ENCODE peak calls at places on chromosomes 5 and 9, in eight cellular contexts. X is head of caudate nucleus; F is AG08395; H is IMR-90; P is stimulated activated CD4-positive, alpha-beta T cell treated with anti-CD3 and anti-CD28 coated beads, TNF-alpha, amount 100 ng/mL, for 24 hours; S is SK-N-SH; Q is activated CD4-positive, alpha-beta T cell treated with anti-CD3 and anti-CD28 coated beads, Interleukin-2, amount 50 U/mL, for 4 hours; J is GM12891. Y is an unnamed sample.

GRCh38 chr5:62969409-62970120 is 390.9 kb downstream of the LRRC70 start:
- DNase-seq in F (no peak), Q (no peak), H (no peak), J (no peak), S (no peak), P (no peak), X (no peak), Y (no peak)

GRCh38 chr9:81557957-81558791 is 131.2 kb downstream of the TLE1 start:
- DNase-seq in Q (no peak), H (peak), P (no peak), F (peak), S (no peak), X (no peak), J (no peak), Y (no peak)

GRCh38 chr5:115625579-115626443 is at the start of gene TMED7:
- DNase-seq in P (peak), X (peak), S (peak), H (peak), J (peak), F (peak), Q (peak), Y (peak)

GRCh38 chr5:172973127-172973916 is 10.2 kb upstream of the ATP6V0E1 start:
- DNase-seq in F (no peak), P (no peak), X (no peak), S (no peak), J (no peak), H (peak), Q (no peak), Y (no peak)

GRCh38 chr5:108212775-108213346 is 169.0 kb downstream of the FBXL17 start:
- DNase-seq in J (no peak), H (peak), P (no peak), S (no peak), F (no peak), Q (no peak), X (no peak), Y (no peak)

GRCh38 chr9:81473206-81473605 is 216.1 kb downstream of the TLE1 start:
- DNase-seq in P (no peak), H (no peak), J (no peak), F (no peak), Q (no peak), S (no peak), X (no peak), Y (no peak)

GRCh38 chr9:76560481-76560891 is 101.5 kb downstream of the GCNT1 start:
- DNase-seq in X (no peak), Q (no peak), F (peak), P (no peak), J (no peak), S (no peak), H (peak), Y (no peak)

GRCh38 chr5:158172005-158172404 is 313.1 kb upstream of the CLINT1 start:
- DNase-seq in S (no peak), X (no peak), H (no peak), P (no peak), F (no peak), J (no peak), Q (no peak), Y (no peak)

GRCh38 chr9:38185647-38186371 is 116.8 kb upstream of the SHB start:
- DNase-seq in Q (no peak), F (no peak), X (no peak), J (no peak), P (no peak), S (no peak), H (no peak), Y (no peak)

GRCh38 chr5:75405296-75405695 is 68.3 kb downstream of the HMGCR start:
- DNase-seq in S (no peak), H (peak), X (no peak), P (no peak), F (no peak), J (no peak), Q (no peak), Y (no peak)

GRCh38 chr9:76296561-76297276 is 97.5 kb downstream of the RFK start:
- DNase-seq in P (no peak), Q (no peak), F (no peak), J (no peak), H (no peak), S (no peak), X (no peak), Y (no peak)

GRCh38 chr5:80957031-80957761 is 3.0 kb upstream of the RASGRF2 start:
- DNase-seq in S (no peak), H (no peak), J (no peak), Q (no peak), P (no peak), F (no peak), X (no peak), Y (no peak)

GRCh38 chr5:50794812-50795211 is 128.4 kb downstream of the PARP8 start:
- DNase-seq in H (no peak), F (no peak), Q (no peak), S (no peak), P (no peak), J (no peak), X (no peak), Y (no peak)

GRCh38 chr9:78821126-78821822 is 524.3 kb downstream of the PSAT1 start:
- DNase-seq in S (peak), Q (no peak), X (no peak), J (peak), H (peak), P (no peak), F (peak), Y (no peak)

GRCh38 chr5:57937025-57937424 is 454.4 kb upstream of the ACTBL2 start:
- DNase-seq in Q (no peak), H (peak), X (no peak), P (no peak), S (no peak), F (peak), J (no peak), Y (no peak)

GRCh38 chr5:93532370-93532769 is 48.6 kb downstream of the NR2F1-AS1 start:
- DNase-seq in P (no peak), F (peak), X (no peak), H (peak), Q (no peak), S (no peak), J (no peak), Y (no peak)

GRCh38 chr5:54944364-54944763 is 41.0 kb downstream of the ESM1 start:
- DNase-seq in Q (peak), J (peak), P (no peak), X (no peak), H (peak), S (peak), F (peak), Y (no peak)

GRCh38 chr9:38382141-38382540 is 10.4 kb upstream of the ALDH1B1 start:
- DNase-seq in Q (no peak), X (no peak), S (no peak), F (no peak), J (no peak), H (no peak), P (no peak), Y (no peak)

GRCh38 chr9:127854169-127854833 is at the start of gene ENG:
- DNase-seq in F (peak), S (peak), P (peak), J (no peak), H (peak), X (peak), Q (no peak), Y (no peak)

GRCh38 chr9:31119882-31120481 is 1264.5 kb upstream of the ACO1 start:
- DNase-seq in F (no peak), H (no peak), Q (peak), P (no peak), J (no peak), X (peak), S (peak), Y (no peak)

GRCh38 chr9:133306242-133307194 is 29.5 kb downstream of the SURF6 start:
- DNase-seq in H (no peak), P (no peak), S (no peak), F (peak), X (no peak), Q (no peak), J (no peak), Y (no peak)

GRCh38 chr9:128162215-128163026 is 2.4 kb downstream of the BBLN start:
- DNase-seq in J (no peak), F (peak), P (no peak), X (no peak), S (no peak), Q (no peak), H (no peak), Y (no peak)

GRCh38 chr5:59587489-59588337 is 305.8 kb downstream of the PDE4D start:
- DNase-seq in X (peak), S (peak), J (no peak), Q (no peak), H (peak), P (no peak), F (peak), Y (no peak)

GRCh38 chr5:39423331-39423751 is 1.4 kb downstream of the DAB2 start:
- DNase-seq in J (no peak), F (no peak), S (no peak), Q (no peak), X (no peak), H (no peak), P (no peak), Y (no peak)

GRCh38 chr5:126984632-126985031 is 45.7 kb downstream of the MARCHF3 start:
- DNase-seq in S (no peak), X (no peak), Q (no peak), H (peak), P (no peak), F (peak), J (no peak), Y (no peak)

GRCh38 chr9:111429175-111429574 is 55.0 kb downstream of the ECPAS start:
- DNase-seq in S (no peak), P (no peak), H (peak), Q (no peak), J (no peak), F (no peak), X (no peak), Y (no peak)

GRCh38 chr5:151054713-151055112 is 26.1 kb downstream of the TNIP1 start:
- DNase-seq in P (no peak), X (no peak), H (no peak), J (no peak), S (no peak), F (no peak), Q (no peak), Y (no peak)

GRCh38 chr5:67996596-67996995 is 219.0 kb upstream of the PIK3R1 start:
- DNase-seq in F (no peak), H (no peak), P (no peak), X (no peak), Q (no peak), S (no peak), J (no peak), Y (no peak)

GRCh38 chr5:168039485-168040005 is 251.9 kb upstream of the WWC1 start:
- DNase-seq in F (no peak), Q (no peak), X (no peak), H (no peak), J (no peak), S (no peak), P (no peak), Y (no peak)

GRCh38 chr5:172854451-172854871 is 20.4 kb downstream of the ERGIC1 start:
- DNase-seq in F (no peak), S (no peak), J (no peak), Q (no peak), P (no peak), H (peak), X (no peak), Y (no peak)

GRCh38 chr9:34139477-34140146 is 13.1 kb upstream of the DCAF12 start:
- DNase-seq in P (no peak), F (peak), S (peak), J (no peak), Q (no peak), H (peak), X (no peak), Y (no peak)

Y was measured in GM12892.